ENCODE peak calls at places on chromosomes 6 and 20, in nine cellular contexts. F is substantia nigra; U is pancreas; B is adrenal gland; H is uterus; M is effector memory CD4-positive, alpha-beta T cell; V is right cardiac atrium; G is CD8-positive, alpha-beta memory T cell; P is cardiac muscle cell. E is an unnamed sample.

GRCh38 chr6:151320140-151320539 is 71.2 kb downstream of the ZBTB2 start:
- DNase-seq in V (no peak), H (no peak), M (no peak), P (no peak), U (no peak), G (no peak), F (no peak), B (no peak), E (no peak)

GRCh38 chr6:157145656-157146285 is 177.5 kb downstream of the TMEM242 start:
- DNase-seq in F (no peak), U (no peak), G (no peak), B (no peak), P (no peak), M (no peak), V (no peak), H (no peak), E (no peak)

GRCh38 chr6:47126647-47127339 is 84.7 kb upstream of the ADGRF1 start:
- DNase-seq in H (no peak), F (no peak), P (peak; percentile 54), V (no peak), M (no peak), B (no peak), U (no peak), G (no peak), E (no peak)

GRCh38 chr6:157597461-157598312 is 216.7 kb downstream of the ZDHHC14 start:
- DNase-seq in G (no peak), M (peak; percentile 12), P (peak; percentile 46), V (peak; percentile 82), U (peak; percentile 40), B (peak; percentile 62), F (peak; percentile 34), H (peak; percentile 55), E (peak; percentile 70)

GRCh38 chr6:14885471-14885987 is 360.3 kb upstream of the JARID2 start:
- DNase-seq in M (no peak), F (no peak), H (no peak), U (no peak), P (no peak), B (no peak), G (no peak), V (no peak), E (no peak)

GRCh38 chr20:23050847-23051627 is 1.6 kb upstream of the THBD start:
- DNase-seq in P (peak; percentile 87), V (peak; percentile 96), H (peak; percentile 61), U (peak; percentile 46), M (no peak), G (no peak), F (no peak), B (peak; percentile 67), E (peak; percentile 78)

GRCh38 chr20:46959081-46959692 is 64.5 kb downstream of the EYA2 start:
- DNase-seq in F (no peak), G (no peak), P (no peak), M (no peak), U (no peak), B (no peak), H (no peak), V (no peak), E (no peak)

GRCh38 chr6:73051147-73051546 is 174.1 kb downstream of the KHDC1L start:
- DNase-seq in U (no peak), P (no peak), H (no peak), F (no peak), G (no peak), V (peak; percentile 28), B (no peak), M (no peak), E (no peak)

GRCh38 chr6:25851961-25852360 is 20.1 kb upstream of the SLC17A1 start:
- DNase-seq in U (no peak), G (no peak), B (no peak), F (no peak), V (no peak), H (no peak), M (no peak), P (no peak), E (no peak)

GRCh38 chr6:90297866-90298381 is 1.3 kb upstream of the BACH2 start:
- DNase-seq in G (no peak), P (peak; percentile 30), U (no peak), B (no peak), F (no peak), M (no peak), V (no peak), H (peak; percentile 24), E (no peak)
- H3K27ac ChIP-seq in G (no peak overlapping the region), P (peak overlapping the region; percentile 62), U (no peak overlapping the region), B (no peak overlapping the region), F (no peak overlapping the region), M (no peak overlapping the region), V (no peak overlapping the region), H (peak overlapping the region; percentile 99), E (peak overlapping the region; percentile 86)

DNA sequence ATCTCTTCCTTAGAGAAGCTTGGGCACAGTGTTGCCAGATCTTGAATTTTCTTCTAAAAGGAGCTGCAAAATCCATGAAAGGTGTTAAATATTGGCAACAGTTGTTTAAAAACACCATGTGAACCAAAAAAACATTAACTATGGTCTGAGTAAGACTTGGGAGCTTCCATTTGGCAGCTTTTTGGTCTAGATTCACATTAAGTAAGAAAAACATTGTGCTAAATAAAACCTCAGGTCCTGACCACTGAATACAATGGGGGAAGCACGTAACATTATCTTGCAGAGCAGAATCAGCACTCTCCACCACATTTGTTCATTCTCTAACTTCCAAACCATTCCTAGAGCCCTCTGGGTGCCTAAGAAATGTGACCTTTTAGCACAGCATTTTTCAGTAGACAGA is 437.6 kb upstream of the PLCB4 start:
- DNase-seq in U (no peak), V (no peak), F (no peak), P (no peak), G (no peak), H (no peak), B (no peak), M (no peak), E (no peak)
- H3K27ac ChIP-seq in U (no peak overlapping the region), V (no peak overlapping the region), F (no peak overlapping the region), P (no peak overlapping the region), G (no peak overlapping the region), H (no peak overlapping the region), B (no peak overlapping the region), M (no peak overlapping the region), E (no peak overlapping the region)

DNA sequence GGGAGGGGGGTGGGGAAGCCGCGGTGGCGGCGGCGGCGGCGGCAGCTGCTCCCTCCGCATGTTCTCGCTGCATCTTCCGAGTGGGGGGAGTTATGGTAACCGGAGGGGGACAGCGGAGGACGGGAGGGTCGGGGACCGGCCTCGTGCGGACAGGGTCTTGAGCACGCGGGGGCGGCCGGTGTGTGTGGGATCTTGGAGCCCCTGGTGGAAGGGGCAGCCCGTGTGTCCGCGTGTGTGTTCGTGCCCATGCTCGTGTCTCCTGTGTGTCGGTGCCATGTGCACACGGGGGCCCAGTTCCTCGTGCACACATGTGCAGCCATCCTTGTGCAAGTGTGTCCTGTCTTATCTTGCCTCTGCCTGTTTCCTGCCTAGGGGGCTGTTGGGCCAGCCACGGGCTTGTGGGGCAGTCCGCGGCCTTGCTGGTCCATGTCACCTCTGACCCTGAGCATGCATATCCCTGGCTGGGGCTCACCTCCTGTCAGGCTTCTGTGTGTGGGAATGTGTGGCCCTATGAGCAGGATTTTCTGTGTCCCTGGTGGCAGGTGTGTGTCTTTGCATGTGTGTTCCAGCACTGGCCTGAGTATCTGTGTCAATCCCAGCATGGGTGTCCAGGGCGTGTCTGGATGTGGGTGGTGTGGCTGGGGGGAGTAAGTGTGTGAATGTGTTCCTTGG is 8.5 kb downstream of the SYNGAP1 start:
- DNase-seq in B (peak; percentile 55), F (no peak), V (peak; percentile 68), U (no peak), M (no peak), H (no peak), G (peak; percentile 61), P (peak; percentile 24), E (no peak)
- H3K27ac ChIP-seq in B (no peak overlapping the region), F (peak overlapping the region; percentile 58), V (peak overlapping the region; percentile 1), U (no peak overlapping the region), M (peak overlapping the region; percentile 89), H (peak overlapping the region; percentile 95), G (peak overlapping the region; percentile 66), P (peak overlapping the region; percentile 24), E (peak overlapping the region; percentile 64)

GRCh38 chr6:42366011-42366705 is 85.6 kb downstream of the TRERF1 start:
- DNase-seq in U (no peak), G (no peak), F (no peak), V (no peak), H (no peak), M (no peak), B (no peak), P (no peak), E (no peak)
- H3K27ac ChIP-seq in U (no peak overlapping the region), G (peak overlapping the region; percentile 55), F (no peak overlapping the region), V (no peak overlapping the region), H (no peak overlapping the region), M (peak overlapping the region; percentile 58), B (no peak overlapping the region), P (no peak overlapping the region), E (no peak overlapping the region)

GRCh38 chr20:38155811-38156210 is 9.3 kb downstream of the TGM2 start:
- DNase-seq in V (peak; percentile 44), G (no peak), F (no peak), B (no peak), H (no peak), M (no peak), U (no peak), P (no peak), E (no peak)

GRCh38 chr20:38156888-38157634 is 8.0 kb downstream of the TGM2 start:
- DNase-seq in H (peak; percentile 87), F (no peak), G (no peak), B (no peak), V (peak; percentile 82), P (no peak), U (no peak), M (no peak), E (no peak)

GRCh38 chr20:38158701-38159325 is 6.3 kb downstream of the TGM2 start:
- DNase-seq in F (no peak), U (no peak), G (no peak), V (peak; percentile 85), M (no peak), B (peak; percentile 57), P (peak; percentile 31), H (no peak), E (no peak)

GRCh38 chr20:38157635-38158495 is 7.2 kb downstream of the TGM2 start:
- DNase-seq in V (peak; percentile 84), G (no peak), U (no peak), F (no peak), M (no peak), B (no peak), P (no peak), H (no peak), E (no peak)

GRCh38 chr20:38156280-38156679 is 8.8 kb downstream of the TGM2 start:
- DNase-seq in M (no peak), F (no peak), G (no peak), P (no peak), U (no peak), H (no peak), V (peak; percentile 55), B (no peak), E (no peak)
- H3K27ac ChIP-seq in M (no peak overlapping the region), F (no peak overlapping the region), G (no peak overlapping the region), P (no peak overlapping the region), U (no peak overlapping the region), H (peak overlapping the region; percentile 85), V (peak overlapping the region; percentile 79), B (no peak overlapping the region), E (peak overlapping the region; percentile 67)

DNA sequence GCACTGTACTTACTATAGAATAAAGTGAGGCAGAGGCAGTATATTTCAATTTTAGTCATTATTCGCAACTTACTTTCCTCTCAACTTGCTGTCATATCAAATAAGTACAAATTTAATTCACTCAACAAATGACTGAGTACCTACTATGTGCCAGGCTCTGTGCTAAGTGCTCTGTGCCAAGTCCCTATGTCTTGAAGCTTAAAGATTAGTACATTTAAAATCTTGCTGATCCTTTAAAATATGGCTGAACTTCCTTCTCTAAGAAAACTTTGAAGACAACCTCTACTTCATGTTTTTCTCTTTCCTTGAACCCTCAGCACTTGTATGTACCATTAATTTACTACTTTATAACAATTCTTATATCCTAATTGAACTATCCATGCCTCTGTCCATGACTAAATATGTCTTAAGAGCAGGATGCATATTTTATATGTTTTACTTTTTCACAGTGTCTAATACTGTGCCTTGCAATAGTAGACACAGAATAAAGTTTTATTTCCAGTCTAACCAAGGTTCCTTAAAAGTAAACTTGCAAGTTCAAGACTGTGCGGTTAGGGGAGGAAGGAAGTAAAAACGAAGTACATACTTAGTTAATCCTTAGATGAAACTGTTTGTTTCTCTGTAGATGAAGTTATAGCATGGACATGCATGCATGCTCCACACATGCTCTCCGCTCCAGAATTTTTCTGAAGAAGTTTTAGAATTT is 10.0 kb upstream of the LATS1 start:
- DNase-seq in P (no peak), F (no peak), M (no peak), V (no peak), H (no peak), B (no peak), U (no peak), G (no peak), E (no peak)
- H3K27ac ChIP-seq in P (peak overlapping the region; percentile 69), F (no peak overlapping the region), M (no peak overlapping the region), V (no peak overlapping the region), H (no peak overlapping the region), B (no peak overlapping the region), U (no peak overlapping the region), G (no peak overlapping the region), E (no peak overlapping the region)